ENCODE peak calls at places on chromosomes 16 and 17, in six cellular contexts. Z is cardiac muscle cell; U is naive thymus-derived CD4-positive, alpha-beta T cell; M is A549; Y is IMR-90; V is HAP-1. J is an unnamed sample.

GRCh38 chr16:16067127-16067526 is 117.7 kb downstream of the ABCC1 start:
- DNase-seq in Z (no peak), U (no peak), M (no peak), Y (peak), V (no peak), J (no peak)

GRCh38 chr16:3096362-3096761 is 2.7 kb downstream of the ZSCAN10 start:
- DNase-seq in Z (no peak), U (no peak), M (no peak), Y (no peak), V (no peak), J (no peak)

GRCh38 chr16:89723279-89724250 is 2.2 kb downstream of the ZNF276 start:
- DNase-seq in Z (peak), U (peak), M (no peak), Y (peak), V (no peak), J (peak)

GRCh38 chr16:56615353-56615752 is 7.0 kb downstream of the MT2A start:
- DNase-seq in Z (peak), U (no peak), M (no peak), Y (peak), V (no peak), J (no peak)

GRCh38 chr16:27073733-27074132 is 7.0 kb downstream of the C16orf82 start:
- DNase-seq in Z (no peak), U (no peak), M (no peak), Y (no peak), V (no peak), J (no peak)

GRCh38 chr17:76586741-76587487 is 1.3 kb upstream of the ST6GALNAC2 start:
- DNase-seq in Z (no peak), U (no peak), M (no peak), Y (no peak), V (no peak), J (no peak)

GRCh38 chr16:26697826-26698225 is 368.9 kb upstream of the C16orf82 start:
- DNase-seq in Z (no peak), U (no peak), M (no peak), Y (no peak), V (no peak), J (no peak)

GRCh38 chr17:77792626-77793025 is 165.9 kb upstream of the TNRC6C start:
- DNase-seq in Z (no peak), U (no peak), M (no peak), Y (no peak), V (no peak), J (no peak)

GRCh38 chr17:75514299-75515228 is 773 bp downstream of the CASKIN2 start:
- DNase-seq in Z (no peak), U (no peak), M (no peak), Y (peak), V (no peak), J (no peak)

GRCh38 chr16:19808061-19808621 is 76.5 kb downstream of the GPRC5B start:
- DNase-seq in Z (peak), U (no peak), M (peak), Y (no peak), V (no peak), J (no peak)

GRCh38 chr17:42421479-42422332 is 1.4 kb downstream of the CAVIN1 start:
- DNase-seq in Z (peak), U (no peak), M (no peak), Y (peak), V (no peak), J (no peak)

GRCh38 chr17:42111265-42111636 is 1.3 kb downstream of the DHX58 start:
- DNase-seq in Z (no peak), U (no peak), M (no peak), Y (no peak), V (no peak), J (no peak)

GRCh38 chr17:16419074-16419928 is 3.9 kb downstream of the TRPV2 start:
- DNase-seq in Z (peak), U (no peak), M (peak), Y (peak), V (no peak), J (no peak)

GRCh38 chr16:85641776-85642176 is 28.7 kb downstream of the GSE1 start:
- DNase-seq in Z (peak), U (no peak), M (peak), Y (no peak), V (no peak), J (no peak)

GRCh38 chr16:57388359-57389086 is 16.0 kb upstream of the CCL17 start:
- DNase-seq in Z (no peak), U (no peak), M (peak), Y (no peak), V (no peak), J (no peak)

GRCh38 chr17:2054740-2055493 is at the start of gene HIC1:
- DNase-seq in Z (peak), U (peak), M (peak), Y (peak), V (peak), J (no peak)

GRCh38 chr16:56207421-56207820 is 16.1 kb downstream of the GNAO1 start:
- DNase-seq in Z (no peak), U (no peak), M (no peak), Y (no peak), V (no peak), J (no peak)

GRCh38 chr16:87550510-87550961 is 51.8 kb upstream of the JPH3 start:
- DNase-seq in Z (no peak), U (peak), M (peak), Y (no peak), V (no peak), J (no peak)

GRCh38 chr16:19909750-19910322 is 25.2 kb upstream of the GPRC5B start:
- DNase-seq in Z (peak), U (no peak), M (no peak), Y (no peak), V (no peak), J (no peak)

GRCh38 chr16:15450624-15451023 is 16.2 kb downstream of the BMERB1 start:
- DNase-seq in Z (no peak), U (no peak), M (no peak), Y (no peak), V (no peak), J (no peak)

GRCh38 chr17:70521821-70522256 is 352.5 kb downstream of the KCNJ2 start:
- DNase-seq in Z (peak), U (no peak), M (no peak), Y (peak), V (no peak), J (no peak)

GRCh38 chr16:89711601-89712475 is 8.9 kb downstream of the VPS9D1 start:
- DNase-seq in Z (peak), U (peak), M (peak), Y (peak), V (peak), J (peak)

GRCh38 chr16:1188781-1189189 is 35.9 kb downstream of the CACNA1H start:
- DNase-seq in Z (peak), U (peak), M (no peak), Y (peak), V (peak), J (no peak)

GRCh38 chr17:63474174-63474913 is 2.5 kb upstream of the ACE start:
- DNase-seq in Z (peak), U (no peak), M (no peak), Y (no peak), V (peak), J (no peak)

GRCh38 chr17:66734544-66734943 is 100.4 kb upstream of the CACNG5 start:
- DNase-seq in Z (no peak), U (no peak), M (no peak), Y (no peak), V (no peak), J (no peak)

GRCh38 chr16:52591441-52592215 is 44.7 kb upstream of the TOX3 start:
- DNase-seq in Z (no peak), U (no peak), M (no peak), Y (no peak), V (no peak), J (no peak)

GRCh38 chr16:12582696-12583095 is 221.0 kb downstream of the CPPED1 start:
- DNase-seq in Z (no peak), U (no peak), M (no peak), Y (no peak), V (no peak), J (no peak)

GRCh38 chr16:58843675-58844074 is 109.6 kb upstream of the GOT2 start:
- DNase-seq in Z (peak), U (no peak), M (peak), Y (peak), V (no peak), J (peak)

GRCh38 chr16:29738514-29738913 is 7.3 kb downstream of the C16orf54 start:
- DNase-seq in Z (no peak), U (peak), M (no peak), Y (no peak), V (no peak), J (peak)

GRCh38 chr17:82661717-82662683 is 13.8 kb upstream of the WDR45B start:
- DNase-seq in Z (no peak), U (no peak), M (no peak), Y (no peak), V (no peak), J (no peak)

GRCh38 chr17:79374087-79374486 is 236.8 kb downstream of the RBFOX3 start:
- DNase-seq in Z (no peak), U (no peak), M (no peak), Y (no peak), V (no peak), J (no peak)

GRCh38 chr16:57725976-57726375 is 9.6 kb upstream of the KATNB1 start:
- DNase-seq in Z (no peak), U (no peak), M (no peak), Y (no peak), V (no peak), J (no peak)

GRCh38 chr17:76820523-76820922 is 47.7 kb upstream of the MGAT5B start:
- DNase-seq in Z (no peak), U (no peak), M (no peak), Y (no peak), V (no peak), J (no peak)

GRCh38 chr17:68141050-68141449 is 105.5 kb downstream of the KPNA2 start:
- DNase-seq in Z (no peak), U (no peak), M (no peak), Y (peak), V (no peak), J (no peak)

GRCh38 chr16:82744958-82745357 is 118.2 kb downstream of the CDH13 start:
- DNase-seq in Z (no peak), U (no peak), M (no peak), Y (no peak), V (no peak), J (no peak)

GRCh38 chr16:53743149-53743566 is 39.2 kb downstream of the FTO start:
- DNase-seq in Z (peak), U (peak), M (peak), Y (peak), V (peak), J (peak)

GRCh38 chr17:48385303-48385702 is 44.7 kb downstream of the SKAP1 start:
- DNase-seq in Z (no peak), U (no peak), M (no peak), Y (no peak), V (no peak), J (no peak)
- H3K4me3 ChIP-seq in Z (no peak), U (no peak), M (no peak), Y (no peak), V (no peak), J (no peak)

DNA sequence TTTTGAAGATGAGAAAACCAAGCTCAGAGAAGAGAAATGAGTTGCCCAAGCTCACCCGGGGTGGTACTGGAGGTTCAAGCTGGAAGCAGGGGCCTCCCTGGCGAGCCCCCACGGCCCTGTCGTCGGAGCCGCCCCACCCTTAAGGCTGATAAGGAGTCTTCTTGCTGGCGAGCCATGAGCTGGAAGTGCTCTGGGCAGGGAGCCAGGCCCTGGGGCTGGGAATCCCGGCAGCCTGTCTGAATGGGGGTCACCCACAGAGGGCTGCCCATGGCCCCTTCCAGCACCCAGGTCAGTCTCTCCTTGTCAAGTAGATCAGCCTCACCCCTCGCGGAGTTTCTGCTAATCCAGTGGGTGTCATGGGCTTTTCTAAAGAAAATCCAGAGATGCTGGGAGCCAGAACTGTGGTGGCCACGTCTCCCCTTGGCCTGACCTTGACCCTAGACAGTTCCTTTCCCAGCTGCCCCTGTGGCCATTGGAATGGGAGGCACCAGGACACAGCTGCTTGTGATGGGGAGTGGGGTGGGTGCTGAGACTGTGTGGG is 1.2 kb upstream of the P2RX1 start:
- DNase-seq in Z (peak), U (no peak), M (no peak), Y (peak), V (no peak), J (no peak)
- H3K4me3 ChIP-seq in Z (no peak), U (no peak), M (no peak), Y (no peak), V (no peak), J (no peak)

GRCh38 chr16:65101009-65101408 is 20.9 kb downstream of the CDH11 start:
- DNase-seq in Z (no peak), U (no peak), M (no peak), Y (peak), V (no peak), J (no peak)
- H3K4me3 ChIP-seq in Z (no peak), U (no peak), M (no peak), Y (no peak), V (no peak), J (no peak)

DNA sequence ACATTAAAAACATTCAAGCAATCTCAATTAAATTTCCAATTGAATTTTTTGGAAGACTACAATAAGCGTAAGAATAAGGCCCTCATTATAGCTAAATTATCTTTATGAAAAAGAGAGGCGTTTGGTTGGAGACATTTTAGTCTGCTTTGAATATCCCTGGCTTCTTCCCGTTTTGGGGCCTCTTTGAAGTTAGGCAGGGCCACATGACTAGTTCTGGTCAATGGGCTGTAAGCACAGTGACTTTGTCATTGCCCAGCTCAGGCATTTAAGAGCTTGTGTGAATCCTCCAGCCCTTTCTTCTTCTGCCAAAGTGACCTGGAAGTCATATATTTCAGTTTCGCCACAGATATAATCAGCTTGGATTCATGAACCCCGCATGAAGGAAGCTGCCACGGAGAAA is 21.6 kb upstream of the UBTF start:
- DNase-seq in Z (no peak), U (no peak), M (no peak), Y (no peak), V (no peak), J (no peak)
- H3K4me3 ChIP-seq in Z (no peak), U (no peak), M (no peak), Y (no peak), V (no peak), J (no peak)

GRCh38 chr17:81490599-81490992 is 22.0 kb downstream of the ACTG1 start:
- DNase-seq in Z (no peak), U (no peak), M (no peak), Y (no peak), V (no peak), J (no peak)

GRCh38 chr17:81487487-81488275 is 24.9 kb downstream of the ACTG1 start:
- DNase-seq in Z (peak), U (peak), M (peak), Y (peak), V (peak), J (peak)

GRCh38 chr17:81488276-81488860 is 24.2 kb downstream of the ACTG1 start:
- DNase-seq in Z (no peak), U (no peak), M (no peak), Y (no peak), V (no peak), J (no peak)

GRCh38 chr17:81489986-81490598 is 22.5 kb downstream of the ACTG1 start:
- DNase-seq in Z (no peak), U (no peak), M (no peak), Y (no peak), V (no peak), J (no peak)

GRCh38 chr17:81489012-81489968 is 23.3 kb downstream of the ACTG1 start:
- DNase-seq in Z (no peak), U (no peak), M (no peak), Y (no peak), V (peak), J (no peak)
- H3K4me3 ChIP-seq in Z (no peak), U (no peak), M (no peak), Y (no peak), V (no peak), J (peak)

GRCh38 chr17:50558955-50559614 is 1.4 kb upstream of the CACNA1G start:
- DNase-seq in Z (no peak), U (peak), M (no peak), Y (no peak), V (no peak), J (no peak)

GRCh38 chr17:50560931-50561750 is 626 bp downstream of the CACNA1G start:
- DNase-seq in Z (no peak), U (peak), M (no peak), Y (no peak), V (no peak), J (no peak)

GRCh38 chr17:50558581-50558954 is 1.9 kb upstream of the CACNA1G start:
- DNase-seq in Z (no peak), U (no peak), M (no peak), Y (no peak), V (no peak), J (no peak)

GRCh38 chr17:50560185-50560824 is at the start of gene CACNA1G:
- DNase-seq in Z (peak), U (peak), M (peak), Y (peak), V (peak), J (peak)

GRCh38 chr17:50559674-50560184 is 786 bp upstream of the CACNA1G start:
- DNase-seq in Z (peak), U (peak), M (peak), Y (peak), V (peak), J (no peak)
- H3K4me3 ChIP-seq in Z (peak), U (peak), M (peak), Y (peak), V (peak), J (no peak)

J was measured in Jurkat, Clone E6-1.